ENCODE peak calls at places on chromosomes 12 and 14, in four cellular contexts. O, J, T and W are unnamed samples.

GRCh38 chr14:76880432-76880831 is 54.2 kb downstream of the LRRC74A start:
- DNase-seq in O (no peak), J (no peak), T (no peak), W (no peak)

GRCh38 chr14:69107407-69108003 is 45.4 kb downstream of the DCAF5 start:
- DNase-seq in O (peak), J (peak), T (no peak), W (no peak)

GRCh38 chr12:93497456-93497855 is 30.1 kb downstream of the MRPL42 start:
- DNase-seq in O (no peak), J (no peak), T (no peak), W (no peak)

GRCh38 chr12:9707864-9708808 is 24.8 kb downstream of the CLECL1 start:
- DNase-seq in O (peak), J (peak), T (peak), W (no peak)

GRCh38 chr14:85087201-85087600 is 442.7 kb upstream of the FLRT2 start:
- DNase-seq in O (no peak), J (no peak), T (no peak), W (no peak)

GRCh38 chr12:57719777-57720605 is 18.6 kb downstream of the AGAP2 start:
- DNase-seq in O (no peak), J (no peak), T (no peak), W (no peak)

GRCh38 chr12:11731042-11731357 is 81.5 kb downstream of the ETV6 start:
- DNase-seq in O (no peak), J (no peak), T (no peak), W (no peak)

GRCh38 chr12:121217066-121217465 is 7.1 kb downstream of the P2RX4 start:
- DNase-seq in O (no peak), J (no peak), T (no peak), W (peak)

GRCh38 chr14:74551431-74551830 is 57.9 kb downstream of the ISCA2 start:
- DNase-seq in O (no peak), J (no peak), T (no peak), W (no peak)

GRCh38 chr14:74551001-74551400 is 57.4 kb downstream of the ISCA2 start:
- DNase-seq in O (no peak), J (no peak), T (no peak), W (no peak)

GRCh38 chr14:74550071-74550470 is 56.5 kb downstream of the ISCA2 start:
- DNase-seq in O (no peak), J (no peak), T (no peak), W (no peak)

GRCh38 chr14:74548881-74549280 is 55.3 kb downstream of the ISCA2 start:
- DNase-seq in O (peak), J (no peak), T (no peak), W (no peak)

DNA sequence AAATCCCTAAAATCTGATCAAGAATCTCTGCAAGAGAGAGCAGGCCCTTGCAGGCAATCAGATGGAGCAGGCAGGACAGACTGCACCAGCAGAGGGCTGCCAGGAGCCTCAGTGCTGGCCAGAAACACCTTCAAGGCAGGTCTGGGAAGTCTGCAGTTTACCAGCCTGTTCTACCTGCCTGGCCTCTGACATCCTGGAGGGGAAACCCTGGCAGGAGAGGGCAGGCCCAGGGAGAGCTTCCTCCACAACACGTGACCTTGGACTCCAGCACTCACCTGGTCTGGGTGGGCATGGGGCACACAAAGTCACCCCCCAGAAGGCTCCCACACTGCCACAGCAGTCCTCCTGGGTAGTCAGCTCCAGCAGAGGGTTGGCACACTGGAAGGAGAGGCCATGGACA is 56.0 kb downstream of the ISCA2 start:
- DNase-seq in O (peak), J (no peak), T (no peak), W (no peak)
- TF ChIP-seq CTCF in O (peak), J (peak), T (peak), W (no peak)

GRCh38 chr14:55430024-55430690 is 10.3 kb downstream of the TBPL2 start:
- DNase-seq in O (peak), J (no peak), T (peak), W (peak)
- TF ChIP-seq CTCF in O (peak), J (peak), T (peak), W (peak)

GRCh38 chr14:23639891-23640523 is 3.8 kb downstream of the DHRS2 start:
- DNase-seq in O (no peak), J (no peak), T (no peak), W (no peak)

GRCh38 chr14:23641180-23641914 is 5.2 kb downstream of the DHRS2 start:
- DNase-seq in O (no peak), J (no peak), T (no peak), W (no peak)

GRCh38 chr14:23641915-23642588 is 5.9 kb downstream of the DHRS2 start:
- DNase-seq in O (no peak), J (no peak), T (no peak), W (no peak)

GRCh38 chr14:23639048-23639890 is 3.1 kb downstream of the DHRS2 start:
- DNase-seq in O (no peak), J (no peak), T (no peak), W (no peak)

DNA sequence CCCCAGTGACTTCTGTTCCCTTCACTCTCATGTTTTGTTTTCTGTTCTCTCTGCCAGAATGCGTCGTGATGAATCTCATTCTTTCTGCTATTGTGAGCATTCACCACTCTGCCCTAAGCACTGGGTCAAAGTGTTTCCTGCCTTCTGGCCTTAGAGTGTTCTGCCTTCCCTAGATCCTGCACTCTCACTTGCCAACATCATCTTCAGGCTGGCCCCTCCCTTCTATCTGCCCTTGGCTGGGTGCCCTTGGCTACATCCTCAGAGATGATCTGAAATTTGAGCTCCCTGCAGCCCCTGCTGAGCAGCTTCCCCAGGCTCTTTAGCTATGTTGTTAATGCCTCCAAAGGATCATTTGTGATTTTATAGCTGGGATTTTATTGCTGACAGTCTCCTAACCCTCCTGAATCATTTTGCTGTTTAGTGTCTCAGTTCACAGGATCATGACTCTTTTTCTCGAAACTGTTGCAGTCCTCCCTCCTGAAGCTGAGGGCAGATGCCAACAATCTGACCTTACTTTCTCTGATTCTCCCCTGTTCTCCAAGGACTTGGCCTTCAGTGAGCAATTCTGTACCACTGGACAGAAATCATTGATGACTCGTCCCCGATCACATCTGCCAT is 4.5 kb downstream of the DHRS2 start:
- DNase-seq in O (peak), J (no peak), T (no peak), W (no peak)
- TF ChIP-seq CTCF in O (no peak), J (no peak), T (no peak), W (no peak)

DNA sequence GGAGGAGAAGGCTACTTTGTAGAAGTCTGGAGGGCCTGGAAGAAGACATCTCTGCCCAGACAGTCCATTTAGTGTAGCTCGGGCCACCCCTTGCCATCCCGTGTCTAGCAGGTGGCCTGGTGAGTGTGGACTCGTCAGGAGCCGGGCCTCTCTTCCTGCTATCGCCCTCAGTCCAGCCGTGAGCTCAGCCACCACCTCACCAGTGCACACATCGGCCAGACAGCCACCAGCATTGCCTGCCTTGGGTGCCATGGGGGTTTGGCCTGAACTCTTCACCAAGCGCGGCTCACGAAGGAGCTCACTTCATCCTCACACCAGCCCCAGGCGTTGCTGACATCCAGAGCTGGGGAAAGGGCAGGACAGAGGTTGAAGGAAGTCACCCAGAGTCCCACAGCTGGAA is 19.6 kb upstream of the TRAF3 start:
- DNase-seq in O (no peak), J (no peak), T (no peak), W (no peak)
- TF ChIP-seq CTCF in O (no peak), J (no peak), T (no peak), W (no peak)

GRCh38 chr12:977163-977562 is 13.9 kb upstream of the ERC1 start:
- DNase-seq in O (no peak), J (no peak), T (no peak), W (no peak)
- TF ChIP-seq CTCF in O (no peak), J (no peak), T (no peak), W (no peak)

DNA sequence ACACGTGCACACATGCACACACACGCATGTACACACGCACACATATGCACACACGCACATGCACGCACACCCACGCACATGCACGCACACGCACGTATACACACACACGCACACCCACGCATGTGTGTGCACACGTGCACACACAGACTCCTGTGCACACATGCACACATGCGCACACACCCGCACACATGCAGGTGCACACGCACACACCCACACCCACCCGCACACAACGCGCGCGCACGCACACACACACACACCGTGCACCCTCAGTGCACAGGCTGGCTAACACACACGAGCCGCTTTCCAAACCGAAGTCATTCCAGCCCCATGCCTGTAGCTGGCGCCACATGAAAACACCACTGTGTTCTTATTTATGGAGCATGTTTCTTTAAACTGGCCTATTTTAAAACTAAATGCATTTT is 45.3 kb downstream of the GALNT9 start:
- DNase-seq in O (peak), J (no peak), T (no peak), W (no peak)
- TF ChIP-seq CTCF in O (peak), J (peak), T (peak), W (no peak)

GRCh38 chr14:37129047-37129446 is 43.4 kb downstream of the SLC25A21 start:
- DNase-seq in O (no peak), J (no peak), T (no peak), W (no peak)
- TF ChIP-seq CTCF in O (no peak), J (no peak), T (no peak), W (no peak)